ENCODE peak calls at places on chromosomes 1 and 21, in ten cellular contexts. P, L, B, U, M, F, V, G, E and A are unnamed samples.
A peak's percentile ranks its signal among the peaks of the same experiment; 100 is the strongest.

GRCh38 chr1:5934058-5934884 is 58.0 kb downstream of the NPHP4 start:
- DNase-seq in P (no peak), L (no peak), B (no peak), U (no peak), M (no peak), F (no peak), V (no peak), G (no peak), E (no peak), A (no peak)

GRCh38 chr1:9426291-9426711 is 113.0 kb upstream of the SLC25A33 start:
- DNase-seq in P (peak; percentile 99), L (peak; percentile 97), B (no peak), U (no peak), M (no peak), F (no peak), V (no peak), G (peak; percentile 71), E (peak; percentile 53), A (no peak)

GRCh38 chr21:35113064-35113463 is 64.0 kb upstream of the RUNX1 start:
- DNase-seq in P (no peak), L (no peak), B (no peak), U (no peak), M (no peak), F (no peak), V (no peak), G (peak; percentile 49), E (no peak), A (no peak)

GRCh38 chr21:26806734-26807372 is 38.4 kb downstream of the ADAMTS1 start:
- DNase-seq in P (no peak), L (no peak), B (peak; percentile 24), U (no peak), M (no peak), F (no peak), V (no peak), G (peak; percentile 87), E (no peak), A (no peak)

GRCh38 chr1:6491480-6491962 is at the start of gene PLEKHG5:
- DNase-seq in P (no peak), L (no peak), B (peak; percentile 91), U (no peak), M (no peak), F (no peak), V (no peak), G (peak; percentile 96), E (no peak), A (no peak)

GRCh38 chr1:5765997-5766913 is 226.0 kb downstream of the NPHP4 start:
- DNase-seq in P (no peak), L (no peak), B (no peak), U (no peak), M (no peak), F (no peak), V (peak; percentile 67), G (no peak), E (no peak), A (no peak)

GRCh38 chr1:23473037-23473800 is 10.8 kb downstream of the ASAP3 start:
- DNase-seq in P (no peak), L (no peak), B (peak; percentile 46), U (no peak), M (peak; percentile 57), F (no peak), V (no peak), G (peak; percentile 36), E (no peak), A (no peak)

GRCh38 chr1:38559180-38559874 is 300.2 kb downstream of the RRAGC start:
- DNase-seq in P (peak; percentile 7), L (peak; percentile 87), B (no peak), U (no peak), M (no peak), F (no peak), V (peak; percentile 84), G (no peak), E (peak; percentile 59), A (no peak)

GRCh38 chr21:32538147-32538792 is 47.1 kb downstream of the TCP10L start:
- DNase-seq in P (no peak), L (peak; percentile 14), B (no peak), U (no peak), M (no peak), F (no peak), V (no peak), G (no peak), E (no peak), A (no peak)

GRCh38 chr1:40232444-40232843 is 15.3 kb upstream of the TMCO2 start:
- DNase-seq in P (peak; percentile 97), L (no peak), B (no peak), U (no peak), M (no peak), F (no peak), V (no peak), G (no peak), E (peak; percentile 63), A (no peak)

GRCh38 chr1:192445849-192446489 is 129.2 kb downstream of the RGS21 start:
- DNase-seq in P (peak; percentile 53), L (peak; percentile 43), B (peak; percentile 18), U (peak; percentile 61), M (no peak), F (peak; percentile 29), V (no peak), G (peak; percentile 73), E (peak; percentile 64), A (peak; percentile 71)

GRCh38 chr1:74611887-74612286 is 61.7 kb downstream of the ERICH3 start:
- DNase-seq in P (no peak), L (no peak), B (no peak), U (no peak), M (no peak), F (no peak), V (no peak), G (no peak), E (no peak), A (no peak)